ENCODE peak calls at places on chromosomes 4 and X, in ten cellular contexts. Z, M, X, F, N, G, C, J, P and L are unnamed samples.

GRCh38 chr4:123547167-123547817 is 150.7 kb downstream of the SPRY1 start:
- DNase-seq in Z (no peak), M (no peak), X (no peak), F (peak), N (no peak), G (no peak), C (peak), J (no peak), P (no peak), L (no peak)

GRCh38 chr4:177554966-177555574 is 112.8 kb upstream of the AGA start:
- DNase-seq in Z (peak), M (peak), X (no peak), F (no peak), N (no peak), G (peak), C (peak), J (no peak), P (peak), L (peak)

GRCh38 chrX:136063340-136064079 is 78.3 kb downstream of the SLC9A6 start:
- DNase-seq in Z (peak), M (peak), X (peak), F (no peak), N (peak), G (peak), C (no peak), J (no peak), P (no peak), L (no peak)

GRCh38 chr4:69322055-69322454 is 41.8 kb downstream of the UGT2B28 start:
- DNase-seq in Z (peak), M (peak), X (no peak), F (no peak), N (no peak), G (peak), C (no peak), J (no peak), P (peak), L (no peak)

GRCh38 chr4:181757921-181758320 is 485.3 kb upstream of the TENM3 start:
- DNase-seq in Z (no peak), M (no peak), X (no peak), F (no peak), N (no peak), G (no peak), C (no peak), J (no peak), P (no peak), L (no peak)

GRCh38 chr4:183430317-183430986 is 14.0 kb upstream of the CDKN2AIP start:
- DNase-seq in Z (no peak), M (no peak), X (no peak), F (no peak), N (no peak), G (no peak), C (peak), J (no peak), P (no peak), L (no peak)

GRCh38 chr4:184942447-184943425 is 75.6 kb upstream of the HELT start:
- DNase-seq in Z (no peak), M (no peak), X (no peak), F (no peak), N (no peak), G (no peak), C (no peak), J (no peak), P (no peak), L (no peak)

GRCh38 chr4:85953651-85954018 is 406.2 kb downstream of the MAPK10 start:
- DNase-seq in Z (peak), M (peak), X (no peak), F (no peak), N (no peak), G (peak), C (no peak), J (no peak), P (peak), L (no peak)

GRCh38 chr4:40308528-40309122 is 26.5 kb upstream of the CHRNA9 start:
- DNase-seq in Z (no peak), M (no peak), X (no peak), F (no peak), N (no peak), G (no peak), C (no peak), J (no peak), P (no peak), L (no peak)

GRCh38 chr4:123777297-123777859 is 380.8 kb downstream of the SPRY1 start:
- DNase-seq in Z (no peak), M (peak), X (no peak), F (no peak), N (no peak), G (peak), C (no peak), J (no peak), P (no peak), L (no peak)

GRCh38 chr4:110621328-110621812 is 1.5 kb downstream of the PITX2 start:
- DNase-seq in Z (no peak), M (no peak), X (no peak), F (peak), N (no peak), G (no peak), C (no peak), J (no peak), P (no peak), L (no peak)

GRCh38 chr4:2412534-2412884 is 5.9 kb downstream of the ZFYVE28 start:
- DNase-seq in Z (no peak), M (no peak), X (no peak), F (no peak), N (no peak), G (no peak), C (no peak), J (peak), P (no peak), L (no peak)

GRCh38 chrX:7574325-7574724 is 268.6 kb upstream of the VCX start:
- DNase-seq in Z (peak), M (no peak), X (no peak), F (peak), N (no peak), G (peak), C (peak), J (no peak), P (no peak), L (peak)

GRCh38 chr4:25361253-25361652 is 15.8 kb upstream of the ANAPC4 start:
- DNase-seq in Z (no peak), M (no peak), X (no peak), F (no peak), N (no peak), G (no peak), C (no peak), J (no peak), P (no peak), L (no peak)

GRCh38 chr4:152352215-152352614 is 183.7 kb downstream of the FBXW7 start:
- DNase-seq in Z (no peak), M (peak), X (no peak), F (no peak), N (no peak), G (no peak), C (no peak), J (no peak), P (no peak), L (no peak)

GRCh38 chr4:13548984-13549546 is 4.8 kb upstream of the NKX3-2 start:
- DNase-seq in Z (peak), M (peak), X (peak), F (peak), N (peak), G (peak), C (peak), J (peak), P (peak), L (peak)

GRCh38 chr4:77927991-77928925 is 65.6 kb downstream of the MRPL1 start:
- DNase-seq in Z (no peak), M (peak), X (no peak), F (no peak), N (no peak), G (peak), C (no peak), J (no peak), P (no peak), L (no peak)

GRCh38 chr4:109746728-109747127 is 16.9 kb upstream of the PLA2G12A start:
- DNase-seq in Z (no peak), M (no peak), X (no peak), F (no peak), N (no peak), G (no peak), C (no peak), J (no peak), P (no peak), L (no peak)

GRCh38 chr4:24583451-24584174 is 741 bp downstream of the DHX15 start:
- DNase-seq in Z (peak), M (peak), X (peak), F (peak), N (peak), G (peak), C (peak), J (no peak), P (peak), L (peak)

GRCh38 chr4:17168571-17168970 is 270.1 kb upstream of the LDB2 start:
- DNase-seq in Z (peak), M (peak), X (no peak), F (no peak), N (no peak), G (peak), C (no peak), J (no peak), P (peak), L (no peak)

GRCh38 chrX:80423000-80423399 is 2.8 kb downstream of the TENT5D start:
- DNase-seq in Z (no peak), M (no peak), X (no peak), F (no peak), N (no peak), G (no peak), C (no peak), J (no peak), P (no peak), L (no peak)

GRCh38 chr4:109434007-109434792 is 585 bp downstream of the SEC24B start:
- DNase-seq in Z (no peak), M (peak), X (peak), F (peak), N (no peak), G (peak), C (peak), J (no peak), P (peak), L (peak)

GRCh38 chrX:87664381-87664780 is 146.8 kb downstream of the KLHL4 start:
- DNase-seq in Z (no peak), M (peak), X (no peak), F (no peak), N (no peak), G (peak), C (no peak), J (no peak), P (no peak), L (no peak)

GRCh38 chr4:116362603-116363002 is 722.8 kb downstream of the TRAM1L1 start:
- DNase-seq in Z (no peak), M (no peak), X (no peak), F (no peak), N (no peak), G (no peak), C (no peak), J (no peak), P (no peak), L (no peak)

GRCh38 chr4:118363166-118363565 is 10.4 kb upstream of the PRSS12 start:
- DNase-seq in Z (no peak), M (no peak), X (no peak), F (no peak), N (no peak), G (no peak), C (no peak), J (no peak), P (no peak), L (no peak)

GRCh38 chrX:154719132-154719675 is 31.7 kb downstream of the GAB3 start:
- DNase-seq in Z (peak), M (peak), X (no peak), F (no peak), N (no peak), G (peak), C (no peak), J (no peak), P (peak), L (no peak)

GRCh38 chrX:22246620-22247019 is 26.1 kb upstream of the CBLL2 start:
- DNase-seq in Z (no peak), M (peak), X (no peak), F (no peak), N (no peak), G (peak), C (no peak), J (no peak), P (peak), L (no peak)

GRCh38 chrX:68808686-68809357 is 20.0 kb upstream of the EFNB1 start:
- DNase-seq in Z (no peak), M (no peak), X (no peak), F (no peak), N (no peak), G (peak), C (no peak), J (no peak), P (peak), L (no peak)

GRCh38 chrX:68807818-68808217 is 21.0 kb upstream of the EFNB1 start:
- DNase-seq in Z (no peak), M (no peak), X (peak), F (no peak), N (no peak), G (peak), C (peak), J (no peak), P (no peak), L (no peak)
- TF ChIP-seq CTCF in Z (peak), M (peak), X (no peak), F (no peak), N (no peak), G (peak), C (peak), J (no peak), P (peak), L (peak)

DNA sequence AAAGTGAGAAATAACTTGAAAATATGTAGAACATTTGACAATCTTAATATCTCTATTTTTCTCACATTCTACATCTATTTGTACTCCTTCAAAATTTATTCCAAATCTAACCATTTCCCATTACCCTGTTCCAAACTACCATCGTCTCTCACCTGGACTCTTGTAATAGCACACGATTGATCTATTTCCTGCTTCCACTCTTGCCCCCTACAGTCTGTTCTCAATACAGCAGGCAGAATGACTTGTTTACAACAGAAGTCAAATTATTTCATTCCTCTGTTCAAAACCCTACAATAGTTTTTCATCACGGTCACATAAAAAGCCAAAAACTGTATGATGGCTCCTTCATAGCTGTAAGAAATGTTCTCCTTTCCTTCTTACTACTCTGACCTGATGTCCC is 21.1 kb upstream of the LUZP4 start:
- DNase-seq in Z (no peak), M (peak), X (no peak), F (no peak), N (no peak), G (peak), C (no peak), J (no peak), P (no peak), L (no peak)
- TF ChIP-seq CTCF in Z (peak), M (peak), X (no peak), F (peak), N (no peak), G (peak), C (peak), J (peak), P (peak), L (peak)

DNA sequence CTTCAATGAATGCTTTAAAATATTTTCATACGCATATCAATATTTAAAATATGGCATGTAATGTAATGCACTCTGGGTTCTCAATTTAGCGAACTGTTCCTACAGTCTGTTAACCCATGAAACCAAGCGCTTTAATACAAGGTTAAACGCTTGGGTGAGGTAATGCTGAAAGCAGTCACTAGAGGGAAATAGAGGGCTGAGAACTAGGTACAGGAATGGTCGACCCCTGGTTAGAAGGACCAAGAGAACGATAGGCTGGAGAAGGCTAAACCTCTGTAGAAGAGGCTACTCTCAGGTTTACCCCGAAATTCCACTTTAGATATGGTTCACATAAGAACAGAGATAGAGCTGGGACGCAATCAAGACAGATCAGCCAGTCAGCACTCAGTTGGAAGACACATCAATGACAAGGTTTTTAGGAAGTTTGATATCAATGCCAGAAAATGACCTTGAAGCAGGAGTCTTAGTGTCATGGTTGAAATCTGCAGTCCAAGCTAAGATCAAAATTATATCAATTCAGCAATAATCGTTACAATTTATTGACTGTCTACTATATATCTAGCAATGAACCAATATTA is 26.9 kb downstream of the ARSJ start:
- DNase-seq in Z (peak), M (peak), X (peak), F (no peak), N (no peak), G (peak), C (peak), J (peak), P (peak), L (peak)
- TF ChIP-seq CTCF in Z (peak), M (peak), X (peak), F (peak), N (peak), G (peak), C (peak), J (peak), P (peak), L (peak)

DNA sequence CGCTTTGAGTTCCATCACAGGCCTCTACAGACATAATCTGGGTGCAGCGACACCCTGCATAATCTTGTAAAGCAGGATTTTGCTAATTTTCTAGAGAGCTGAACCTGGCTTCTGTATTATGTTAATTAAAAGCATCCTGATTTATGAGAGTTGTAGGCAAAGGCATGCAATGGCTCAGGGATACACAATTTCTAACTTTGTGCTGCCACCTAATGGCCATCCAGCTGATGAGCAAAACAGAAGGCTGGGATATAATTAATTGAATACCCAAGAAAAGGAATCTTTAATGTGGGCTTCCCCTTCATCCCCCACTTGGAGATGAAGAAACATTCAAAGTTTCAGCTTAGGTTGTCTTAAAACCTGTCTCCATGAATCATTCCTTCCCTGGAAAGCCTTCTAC is 78.1 kb downstream of the BMP15 start:
- DNase-seq in Z (peak), M (peak), X (peak), F (no peak), N (no peak), G (peak), C (peak), J (no peak), P (peak), L (peak)
- TF ChIP-seq CTCF in Z (peak), M (peak), X (peak), F (peak), N (no peak), G (peak), C (peak), J (peak), P (peak), L (peak)

DNA sequence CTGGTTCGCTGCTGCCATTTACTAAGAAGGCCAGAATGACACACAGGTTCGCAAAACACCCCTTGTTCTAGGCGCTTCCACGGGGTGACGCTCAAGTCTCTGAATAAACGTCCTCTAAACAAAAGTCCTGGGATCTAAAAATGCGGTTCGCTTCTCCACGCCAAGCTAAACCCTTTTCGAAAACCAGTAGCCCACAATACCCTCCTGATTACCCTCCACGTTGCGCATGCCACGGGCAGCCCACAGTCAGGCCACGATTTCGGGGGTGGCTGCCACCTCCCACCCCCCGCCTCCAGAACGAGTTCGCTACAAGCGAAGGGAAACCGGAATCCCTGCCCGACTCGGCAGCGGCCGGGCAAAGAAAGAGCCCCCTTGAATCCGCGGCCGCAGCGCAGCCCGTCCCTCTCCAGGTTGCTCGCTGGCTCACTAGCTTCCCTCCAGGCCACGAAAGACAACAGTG is 423 bp downstream of the RPL39 start:
- DNase-seq in Z (peak), M (peak), X (peak), F (no peak), N (no peak), G (peak), C (no peak), J (no peak), P (peak), L (peak)
- TF ChIP-seq CTCF in Z (no peak), M (peak), X (no peak), F (no peak), N (no peak), G (peak), C (no peak), J (peak), P (peak), L (no peak)

GRCh38 chrX:78024349-78025108 is 55.1 kb upstream of the PGAM4 start:
- DNase-seq in Z (no peak), M (peak), X (peak), F (no peak), N (no peak), G (peak), C (peak), J (no peak), P (peak), L (no peak)
- TF ChIP-seq CTCF in Z (peak), M (peak), X (no peak), F (peak), N (peak), G (peak), C (peak), J (peak), P (peak), L (peak)

GRCh38 chr4:57639566-57640328 is 529.6 kb upstream of the IGFBP7 start:
- DNase-seq in Z (no peak), M (no peak), X (no peak), F (no peak), N (no peak), G (no peak), C (no peak), J (no peak), P (no peak), L (no peak)

GRCh38 chr4:57635900-57636299 is 525.7 kb upstream of the IGFBP7 start:
- DNase-seq in Z (no peak), M (no peak), X (no peak), F (no peak), N (no peak), G (no peak), C (no peak), J (no peak), P (no peak), L (no peak)

GRCh38 chr4:57640391-57641100 is 530.4 kb upstream of the IGFBP7 start:
- DNase-seq in Z (no peak), M (no peak), X (no peak), F (no peak), N (no peak), G (no peak), C (no peak), J (no peak), P (no peak), L (no peak)
- TF ChIP-seq CTCF in Z (no peak), M (no peak), X (no peak), F (no peak), N (no peak), G (no peak), C (no peak), J (no peak), P (no peak), L (no peak)

GRCh38 chr4:107579099-107579498 is 140.9 kb downstream of the PAPSS1 start:
- DNase-seq in Z (no peak), M (no peak), X (no peak), F (no peak), N (no peak), G (no peak), C (no peak), J (no peak), P (no peak), L (no peak)
- TF ChIP-seq CTCF in Z (no peak), M (no peak), X (no peak), F (no peak), N (no peak), G (no peak), C (no peak), J (no peak), P (no peak), L (no peak)

GRCh38 chrX:1093112-1093511 is 119.3 kb downstream of the CRLF2 start:
- DNase-seq in Z (no peak), M (no peak), X (no peak), F (no peak), N (no peak), G (no peak), C (no peak), J (no peak), P (no peak), L (no peak)
- TF ChIP-seq CTCF in Z (no peak), M (no peak), X (no peak), F (no peak), N (no peak), G (no peak), C (no peak), J (no peak), P (no peak), L (no peak)